ENCODE peak calls at places on chromosomes 2 and 18, in eight cellular contexts. One of them, this sample, is unnamed.

GRCh38 chr18:57940166-57940565 is 103.9 kb upstream of the NEDD4L start:
- DNase-seq in T47D: no peak
- DNase-seq in AG09309: no peak
- DNase-seq in CD4-positive, alpha-beta memory T cell: no peak
- DNase-seq in progenitor cell of endocrine pancreas: no peak
- DNase-seq in activated CD4-positive, alpha-beta T cell treated with anti-CD3 and anti-CD28 coated beads for 48 hours: no peak
- DNase-seq in A172: no peak
- DNase-seq in left colon: no peak
- DNase-seq in this sample: no peak

GRCh38 chr2:196136151-196136550 is 35.2 kb downstream of the STK17B start:
- DNase-seq in CD4-positive, alpha-beta memory T cell: no peak
- DNase-seq in activated CD4-positive, alpha-beta T cell treated with anti-CD3 and anti-CD28 coated beads for 48 hours: no peak
- DNase-seq in A172: no peak
- DNase-seq in progenitor cell of endocrine pancreas: no peak
- DNase-seq in left colon: no peak
- DNase-seq in AG09309: no peak
- DNase-seq in T47D: no peak
- DNase-seq in this sample: peak

GRCh38 chr2:215410932-215411285 is 25.0 kb downstream of the FN1 start:
- DNase-seq in AG09309: peak
- DNase-seq in CD4-positive, alpha-beta memory T cell: no peak
- DNase-seq in progenitor cell of endocrine pancreas: no peak
- DNase-seq in A172: peak
- DNase-seq in left colon: no peak
- DNase-seq in T47D: no peak
- DNase-seq in activated CD4-positive, alpha-beta T cell treated with anti-CD3 and anti-CD28 coated beads for 48 hours: no peak
- DNase-seq in this sample: no peak

GRCh38 chr2:120395221-120395620 is 49.3 kb downstream of the INHBB start:
- DNase-seq in progenitor cell of endocrine pancreas: no peak
- DNase-seq in left colon: no peak
- DNase-seq in T47D: no peak
- DNase-seq in A172: no peak
- DNase-seq in activated CD4-positive, alpha-beta T cell treated with anti-CD3 and anti-CD28 coated beads for 48 hours: no peak
- DNase-seq in CD4-positive, alpha-beta memory T cell: no peak
- DNase-seq in AG09309: no peak
- DNase-seq in this sample: no peak

GRCh38 chr18:40692871-40693270 is 1262.2 kb upstream of the PIK3C3 start:
- DNase-seq in CD4-positive, alpha-beta memory T cell: no peak
- DNase-seq in T47D: no peak
- DNase-seq in left colon: no peak
- DNase-seq in A172: peak
- DNase-seq in progenitor cell of endocrine pancreas: no peak
- DNase-seq in activated CD4-positive, alpha-beta T cell treated with anti-CD3 and anti-CD28 coated beads for 48 hours: no peak
- DNase-seq in AG09309: no peak
- DNase-seq in this sample: no peak

GRCh38 chr18:57854726-57855125 is 51.6 kb upstream of the ATP8B1 start:
- DNase-seq in progenitor cell of endocrine pancreas: no peak
- DNase-seq in T47D: no peak
- DNase-seq in CD4-positive, alpha-beta memory T cell: no peak
- DNase-seq in activated CD4-positive, alpha-beta T cell treated with anti-CD3 and anti-CD28 coated beads for 48 hours: no peak
- DNase-seq in AG09309: no peak
- DNase-seq in A172: peak
- DNase-seq in left colon: peak
- DNase-seq in this sample: no peak

GRCh38 chr2:20666364-20667150 is at the start of gene GDF7:
- DNase-seq in progenitor cell of endocrine pancreas: no peak
- DNase-seq in AG09309: no peak
- DNase-seq in A172: no peak
- DNase-seq in CD4-positive, alpha-beta memory T cell: no peak
- DNase-seq in T47D: no peak
- DNase-seq in left colon: peak
- DNase-seq in activated CD4-positive, alpha-beta T cell treated with anti-CD3 and anti-CD28 coated beads for 48 hours: peak
- DNase-seq in this sample: peak

GRCh38 chr2:223087466-223087865 is 35.5 kb downstream of the KCNE4 start:
- DNase-seq in left colon: no peak
- DNase-seq in T47D: no peak
- DNase-seq in activated CD4-positive, alpha-beta T cell treated with anti-CD3 and anti-CD28 coated beads for 48 hours: no peak
- DNase-seq in progenitor cell of endocrine pancreas: no peak
- DNase-seq in A172: no peak
- DNase-seq in CD4-positive, alpha-beta memory T cell: no peak
- DNase-seq in AG09309: no peak
- DNase-seq in this sample: no peak

GRCh38 chr18:35502062-35502461 is 4.3 kb upstream of the INO80C start:
- DNase-seq in progenitor cell of endocrine pancreas: no peak
- DNase-seq in left colon: no peak
- DNase-seq in CD4-positive, alpha-beta memory T cell: no peak
- DNase-seq in AG09309: no peak
- DNase-seq in T47D: no peak
- DNase-seq in A172: no peak
- DNase-seq in activated CD4-positive, alpha-beta T cell treated with anti-CD3 and anti-CD28 coated beads for 48 hours: no peak
- DNase-seq in this sample: no peak

GRCh38 chr18:8786766-8787670 is 81.7 kb downstream of the MTCL1 start:
- DNase-seq in A172: no peak
- DNase-seq in CD4-positive, alpha-beta memory T cell: no peak
- DNase-seq in activated CD4-positive, alpha-beta T cell treated with anti-CD3 and anti-CD28 coated beads for 48 hours: no peak
- DNase-seq in T47D: no peak
- DNase-seq in AG09309: no peak
- DNase-seq in left colon: peak
- DNase-seq in progenitor cell of endocrine pancreas: no peak
- DNase-seq in this sample: no peak

GRCh38 chr2:128781888-128782385 is 463.3 kb upstream of the HS6ST1 start:
- DNase-seq in A172: no peak
- DNase-seq in left colon: no peak
- DNase-seq in T47D: no peak
- DNase-seq in activated CD4-positive, alpha-beta T cell treated with anti-CD3 and anti-CD28 coated beads for 48 hours: no peak
- DNase-seq in CD4-positive, alpha-beta memory T cell: no peak
- DNase-seq in progenitor cell of endocrine pancreas: no peak
- DNase-seq in AG09309: no peak
- DNase-seq in this sample: peak

GRCh38 chr2:84919885-84920580 is 14.6 kb downstream of the TMSB10 start:
- DNase-seq in CD4-positive, alpha-beta memory T cell: no peak
- DNase-seq in left colon: no peak
- DNase-seq in progenitor cell of endocrine pancreas: no peak
- DNase-seq in activated CD4-positive, alpha-beta T cell treated with anti-CD3 and anti-CD28 coated beads for 48 hours: peak
- DNase-seq in A172: peak
- DNase-seq in AG09309: peak
- DNase-seq in T47D: no peak
- DNase-seq in this sample: peak

GRCh38 chr2:231099918-231100317 is 24.9 kb downstream of the HTR2B start:
- DNase-seq in A172: no peak
- DNase-seq in left colon: peak
- DNase-seq in CD4-positive, alpha-beta memory T cell: no peak
- DNase-seq in T47D: no peak
- DNase-seq in AG09309: no peak
- DNase-seq in progenitor cell of endocrine pancreas: no peak
- DNase-seq in activated CD4-positive, alpha-beta T cell treated with anti-CD3 and anti-CD28 coated beads for 48 hours: peak
- DNase-seq in this sample: peak

GRCh38 chr2:85886585-85886984 is 2.2 kb downstream of the ST3GAL5 start:
- DNase-seq in AG09309: peak
- DNase-seq in left colon: peak
- DNase-seq in progenitor cell of endocrine pancreas: no peak
- DNase-seq in activated CD4-positive, alpha-beta T cell treated with anti-CD3 and anti-CD28 coated beads for 48 hours: peak
- DNase-seq in CD4-positive, alpha-beta memory T cell: no peak
- DNase-seq in T47D: no peak
- DNase-seq in A172: peak
- DNase-seq in this sample: no peak

GRCh38 chr2:176392125-176392704 is 123.0 kb downstream of the MTX2 start:
- DNase-seq in activated CD4-positive, alpha-beta T cell treated with anti-CD3 and anti-CD28 coated beads for 48 hours: no peak
- DNase-seq in T47D: no peak
- DNase-seq in progenitor cell of endocrine pancreas: no peak
- DNase-seq in CD4-positive, alpha-beta memory T cell: no peak
- DNase-seq in AG09309: no peak
- DNase-seq in A172: no peak
- DNase-seq in left colon: no peak
- DNase-seq in this sample: no peak

This sample was measured in mesendoderm.